ENCODE peak calls at places on chromosomes 6 and 20, in seven cellular contexts. One of them, this sample, is unnamed.

GRCh38 chr20:7094438-7094997 is 327.0 kb downstream of the BMP2 start:
- DNase-seq in psoas muscle: no peak
- DNase-seq in body of pancreas: peak
- DNase-seq in tibial artery: no peak
- DNase-seq in PC-9: no peak
- DNase-seq in cardiac muscle cell: peak
- DNase-seq in upper lobe of right lung: no peak
- DNase-seq in this sample: no peak

GRCh38 chr6:133051264-133051663 is 189.9 kb upstream of the EYA4 start:
- DNase-seq in psoas muscle: no peak
- DNase-seq in body of pancreas: no peak
- DNase-seq in cardiac muscle cell: no peak
- DNase-seq in PC-9: no peak
- DNase-seq in upper lobe of right lung: no peak
- DNase-seq in tibial artery: no peak
- DNase-seq in this sample: no peak

GRCh38 chr6:169292340-169293124 is 38.9 kb upstream of the THBS2 start:
- DNase-seq in PC-9: no peak
- DNase-seq in cardiac muscle cell: no peak
- DNase-seq in body of pancreas: no peak
- DNase-seq in psoas muscle: peak
- DNase-seq in tibial artery: no peak
- DNase-seq in upper lobe of right lung: no peak
- DNase-seq in this sample: peak

GRCh38 chr6:149211046-149211571 is 106.4 kb upstream of the TAB2 start:
- DNase-seq in body of pancreas: no peak
- DNase-seq in cardiac muscle cell: no peak
- DNase-seq in tibial artery: no peak
- DNase-seq in psoas muscle: no peak
- DNase-seq in PC-9: no peak
- DNase-seq in upper lobe of right lung: no peak
- DNase-seq in this sample: no peak

GRCh38 chr20:50861012-50861411 is 66.2 kb downstream of the BCAS4 start:
- DNase-seq in tibial artery: no peak
- DNase-seq in psoas muscle: no peak
- DNase-seq in PC-9: no peak
- DNase-seq in upper lobe of right lung: no peak
- DNase-seq in cardiac muscle cell: no peak
- DNase-seq in body of pancreas: no peak
- DNase-seq in this sample: no peak

GRCh38 chr20:58886546-58886945 is 34.0 kb downstream of the GNAS start:
- DNase-seq in cardiac muscle cell: no peak
- DNase-seq in PC-9: no peak
- DNase-seq in psoas muscle: no peak
- DNase-seq in body of pancreas: no peak
- DNase-seq in tibial artery: no peak
- DNase-seq in upper lobe of right lung: no peak
- DNase-seq in this sample: no peak

GRCh38 chr6:50113114-50113857 is 63.6 kb upstream of the DEFB112 start:
- DNase-seq in upper lobe of right lung: no peak
- DNase-seq in body of pancreas: no peak
- DNase-seq in tibial artery: no peak
- DNase-seq in psoas muscle: no peak
- DNase-seq in PC-9: no peak
- DNase-seq in cardiac muscle cell: no peak
- DNase-seq in this sample: no peak

GRCh38 chr6:134166529-134167221 is 114.3 kb upstream of the SLC2A12 start:
- DNase-seq in psoas muscle: no peak
- DNase-seq in tibial artery: no peak
- DNase-seq in body of pancreas: no peak
- DNase-seq in PC-9: peak
- DNase-seq in cardiac muscle cell: no peak
- DNase-seq in upper lobe of right lung: no peak
- DNase-seq in this sample: no peak

GRCh38 chr6:109702797-109703196 is 11.7 kb downstream of the FIG4 start:
- DNase-seq in body of pancreas: no peak
- DNase-seq in PC-9: no peak
- DNase-seq in tibial artery: no peak
- DNase-seq in psoas muscle: no peak
- DNase-seq in cardiac muscle cell: no peak
- DNase-seq in upper lobe of right lung: no peak
- DNase-seq in this sample: no peak

GRCh38 chr20:50387996-50388332 is 122.2 kb upstream of the PTPN1 start:
- DNase-seq in upper lobe of right lung: no peak
- DNase-seq in PC-9: no peak
- DNase-seq in body of pancreas: no peak
- DNase-seq in tibial artery: no peak
- DNase-seq in cardiac muscle cell: no peak
- DNase-seq in psoas muscle: no peak
- DNase-seq in this sample: no peak

GRCh38 chr6:115729036-115729435 is 331.7 kb downstream of the FRK start:
- DNase-seq in cardiac muscle cell: no peak
- DNase-seq in tibial artery: no peak
- DNase-seq in psoas muscle: no peak
- DNase-seq in PC-9: no peak
- DNase-seq in upper lobe of right lung: no peak
- DNase-seq in body of pancreas: no peak
- DNase-seq in this sample: no peak

GRCh38 chr6:33599413-33599911 is 19.4 kb upstream of the BAK1 start:
- DNase-seq in body of pancreas: no peak
- DNase-seq in psoas muscle: no peak
- DNase-seq in tibial artery: peak
- DNase-seq in PC-9: peak
- DNase-seq in cardiac muscle cell: no peak
- DNase-seq in upper lobe of right lung: no peak
- DNase-seq in this sample: no peak

GRCh38 chr20:48096957-48097890 is 311.9 kb upstream of the SULF2 start:
- DNase-seq in tibial artery: no peak
- DNase-seq in cardiac muscle cell: no peak
- DNase-seq in upper lobe of right lung: peak
- DNase-seq in psoas muscle: no peak
- DNase-seq in body of pancreas: peak
- DNase-seq in PC-9: no peak
- DNase-seq in this sample: no peak

GRCh38 chr6:163429858-163430448 is 15.4 kb downstream of the QKI start:
- DNase-seq in upper lobe of right lung: no peak
- DNase-seq in cardiac muscle cell: no peak
- DNase-seq in PC-9: no peak
- DNase-seq in body of pancreas: no peak
- DNase-seq in tibial artery: no peak
- DNase-seq in psoas muscle: no peak
- DNase-seq in this sample: no peak

GRCh38 chr6:163432300-163432699 is 17.8 kb downstream of the QKI start:
- DNase-seq in psoas muscle: no peak
- DNase-seq in cardiac muscle cell: no peak
- DNase-seq in upper lobe of right lung: no peak
- DNase-seq in body of pancreas: no peak
- DNase-seq in PC-9: no peak
- DNase-seq in tibial artery: no peak
- DNase-seq in this sample: no peak

GRCh38 chr6:163428373-163428772 is 13.9 kb downstream of the QKI start:
- DNase-seq in upper lobe of right lung: no peak
- DNase-seq in tibial artery: no peak
- DNase-seq in body of pancreas: no peak
- DNase-seq in cardiac muscle cell: no peak
- DNase-seq in psoas muscle: no peak
- DNase-seq in PC-9: no peak
- DNase-seq in this sample: no peak

GRCh38 chr6:163423696-163424095 is 9.2 kb downstream of the QKI start:
- DNase-seq in cardiac muscle cell: no peak
- DNase-seq in psoas muscle: no peak
- DNase-seq in tibial artery: no peak
- DNase-seq in upper lobe of right lung: no peak
- DNase-seq in body of pancreas: no peak
- DNase-seq in PC-9: no peak
- DNase-seq in this sample: no peak

GRCh38 chr6:163427498-163428254 is 13.2 kb downstream of the QKI start:
- DNase-seq in body of pancreas: no peak
- DNase-seq in cardiac muscle cell: no peak
- DNase-seq in psoas muscle: no peak
- DNase-seq in PC-9: peak
- DNase-seq in upper lobe of right lung: no peak
- DNase-seq in tibial artery: no peak
- DNase-seq in this sample: peak
- TF ChIP-seq CTCF in body of pancreas: peak
- TF ChIP-seq CTCF in cardiac muscle cell: peak
- TF ChIP-seq CTCF in psoas muscle: peak
- TF ChIP-seq CTCF in PC-9: peak
- TF ChIP-seq CTCF in upper lobe of right lung: peak
- TF ChIP-seq CTCF in tibial artery: peak
- TF ChIP-seq CTCF in this sample: peak

DNA sequence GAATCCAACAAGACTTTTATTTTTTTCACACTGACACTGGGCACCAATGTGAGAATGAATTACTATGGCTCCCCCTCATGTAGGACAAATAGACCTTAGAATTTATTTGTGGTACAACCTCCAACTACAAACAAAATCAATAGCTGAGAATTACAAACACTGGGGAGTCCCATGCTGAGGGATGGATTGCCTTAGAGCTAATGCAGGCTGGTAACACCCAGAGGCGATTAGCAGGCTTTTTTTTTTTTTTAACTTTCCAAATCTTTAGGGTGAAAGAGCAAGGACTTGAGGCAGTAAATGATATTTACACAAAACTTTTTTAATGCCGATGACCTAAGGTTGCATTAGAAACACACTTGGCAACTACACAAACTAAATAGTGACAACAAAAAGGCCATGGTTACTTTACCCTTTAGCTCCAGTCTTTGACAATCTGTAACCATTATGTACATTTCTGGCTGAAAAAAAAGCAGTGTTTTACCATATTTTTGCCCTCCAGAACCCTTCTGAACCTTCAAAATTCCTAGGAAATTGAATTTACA is 21.7 kb downstream of the SAYSD1 start:
- DNase-seq in psoas muscle: no peak
- DNase-seq in PC-9: no peak
- DNase-seq in tibial artery: no peak
- DNase-seq in cardiac muscle cell: no peak
- DNase-seq in upper lobe of right lung: no peak
- DNase-seq in body of pancreas: no peak
- DNase-seq in this sample: no peak
- H3K27ac ChIP-seq in psoas muscle: no peak
- H3K27ac ChIP-seq in PC-9: no peak
- H3K27ac ChIP-seq in tibial artery: no peak
- H3K27ac ChIP-seq in cardiac muscle cell: no peak
- H3K27ac ChIP-seq in upper lobe of right lung: no peak
- H3K27ac ChIP-seq in body of pancreas: no peak
- H3K27ac ChIP-seq in this sample: no peak

GRCh38 chr20:15593061-15593460 is 980.2 kb downstream of the KIF16B start:
- DNase-seq in PC-9: no peak
- DNase-seq in cardiac muscle cell: no peak
- DNase-seq in psoas muscle: no peak
- DNase-seq in tibial artery: no peak
- DNase-seq in upper lobe of right lung: no peak
- DNase-seq in body of pancreas: no peak
- DNase-seq in this sample: no peak
- TF ChIP-seq CTCF in PC-9: no peak
- TF ChIP-seq CTCF in cardiac muscle cell: no peak
- TF ChIP-seq CTCF in psoas muscle: no peak
- TF ChIP-seq CTCF in tibial artery: no peak
- TF ChIP-seq CTCF in upper lobe of right lung: no peak
- TF ChIP-seq CTCF in body of pancreas: no peak
- TF ChIP-seq CTCF in this sample: no peak

GRCh38 chr6:107789361-107789760 is 34.8 kb downstream of the SCML4 start:
- DNase-seq in PC-9: no peak
- DNase-seq in body of pancreas: no peak
- DNase-seq in upper lobe of right lung: no peak
- DNase-seq in tibial artery: no peak
- DNase-seq in psoas muscle: no peak
- DNase-seq in cardiac muscle cell: no peak
- DNase-seq in this sample: no peak
- H3K27ac ChIP-seq in PC-9: no peak
- H3K27ac ChIP-seq in body of pancreas: no peak
- H3K27ac ChIP-seq in upper lobe of right lung: no peak
- H3K27ac ChIP-seq in tibial artery: no peak
- H3K27ac ChIP-seq in psoas muscle: no peak
- H3K27ac ChIP-seq in cardiac muscle cell: no peak
- H3K27ac ChIP-seq in this sample: no peak

GRCh38 chr6:151370509-151371078 is 20.8 kb downstream of the ZBTB2 start:
- DNase-seq in tibial artery: no peak
- DNase-seq in cardiac muscle cell: peak
- DNase-seq in PC-9: no peak
- DNase-seq in body of pancreas: no peak
- DNase-seq in upper lobe of right lung: no peak
- DNase-seq in psoas muscle: no peak
- DNase-seq in this sample: no peak
- TF ChIP-seq CTCF in tibial artery: no peak
- TF ChIP-seq CTCF in cardiac muscle cell: peak
- TF ChIP-seq CTCF in PC-9: no peak
- TF ChIP-seq CTCF in body of pancreas: no peak
- TF ChIP-seq CTCF in upper lobe of right lung: no peak
- TF ChIP-seq CTCF in psoas muscle: no peak
- TF ChIP-seq CTCF in this sample: peak

DNA sequence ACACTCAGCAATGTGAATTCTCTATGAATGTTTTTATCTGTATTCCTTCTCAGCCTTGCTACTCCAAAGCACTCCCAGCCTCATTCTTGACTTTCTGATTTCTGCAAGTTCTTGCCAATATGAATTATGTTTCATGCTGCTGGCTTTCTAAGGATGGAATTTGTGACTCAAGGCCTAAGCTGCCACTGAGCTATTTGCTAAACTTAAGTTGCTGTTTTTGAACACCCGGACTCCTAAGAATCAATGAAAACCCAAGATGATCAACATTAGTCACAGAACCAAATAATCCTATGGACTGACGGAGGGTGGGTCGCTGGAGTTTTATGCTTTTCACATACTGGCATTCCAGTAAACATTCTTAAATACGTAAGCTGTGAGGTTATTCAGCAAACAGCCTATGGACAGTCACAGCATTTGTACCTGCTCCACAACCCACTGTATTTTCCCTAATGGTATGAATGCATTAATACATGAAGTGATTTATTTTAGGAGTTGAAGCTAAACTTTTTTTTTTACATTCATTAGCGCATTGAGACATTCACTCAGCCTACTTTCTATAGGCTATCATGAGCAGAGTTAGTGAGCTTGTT is 8.2 kb upstream of the PXDC1 start:
- DNase-seq in PC-9: no peak
- DNase-seq in body of pancreas: no peak
- DNase-seq in cardiac muscle cell: no peak
- DNase-seq in psoas muscle: no peak
- DNase-seq in upper lobe of right lung: no peak
- DNase-seq in tibial artery: no peak
- DNase-seq in this sample: peak
- H3K27ac ChIP-seq in PC-9: no peak
- H3K27ac ChIP-seq in body of pancreas: no peak
- H3K27ac ChIP-seq in cardiac muscle cell: no peak
- H3K27ac ChIP-seq in psoas muscle: peak
- H3K27ac ChIP-seq in upper lobe of right lung: no peak
- H3K27ac ChIP-seq in tibial artery: peak
- H3K27ac ChIP-seq in this sample: peak

DNA sequence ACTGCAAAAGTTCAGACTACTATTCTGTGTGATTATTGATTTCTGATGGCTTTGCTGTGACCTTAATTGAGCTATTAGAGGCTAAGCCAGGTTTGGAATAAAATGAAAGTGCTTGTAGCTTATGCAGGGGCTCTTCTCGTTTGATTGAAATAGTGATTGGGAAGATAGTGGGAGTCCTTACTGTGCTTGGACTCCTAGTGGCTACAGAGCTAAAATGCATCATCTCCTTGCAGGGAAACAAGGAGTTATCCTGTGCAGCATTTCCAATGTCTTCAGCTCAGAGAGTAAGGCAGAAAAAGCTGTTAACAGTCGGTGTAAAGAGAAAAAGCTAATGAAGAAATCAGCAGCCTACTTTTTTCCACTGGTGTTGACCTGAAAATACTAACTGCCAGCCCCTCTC is 173.5 kb downstream of the SLC35F1 start:
- DNase-seq in psoas muscle: no peak
- DNase-seq in PC-9: no peak
- DNase-seq in tibial artery: no peak
- DNase-seq in upper lobe of right lung: no peak
- DNase-seq in body of pancreas: no peak
- DNase-seq in cardiac muscle cell: no peak
- DNase-seq in this sample: no peak
- TF ChIP-seq CTCF in psoas muscle: no peak
- TF ChIP-seq CTCF in PC-9: no peak
- TF ChIP-seq CTCF in tibial artery: no peak
- TF ChIP-seq CTCF in upper lobe of right lung: no peak
- TF ChIP-seq CTCF in body of pancreas: no peak
- TF ChIP-seq CTCF in cardiac muscle cell: no peak
- TF ChIP-seq CTCF in this sample: peak